ENCODE peak calls at places on chromosomes 2 and 18, in six cellular contexts. K is stimulated activated CD8-positive, alpha-beta memory T cell treated with anti-CD3 and anti-CD28 coated beads, Interleukin-15, amount 100 ng/mL, for 1 hour; N is activated CD4-positive, alpha-beta T cell treated with anti-CD3 and anti-CD28 coated beads for 4 hours; S is sciatic nerve; C is AG20443; M is NCI-H774. Q is an unnamed sample.

GRCh38 chr18:37714621-37715020 is 149.0 kb upstream of the CELF4 start:
- DNase-seq in K (no peak), N (no peak), S (no peak), C (no peak), M (no peak), Q (no peak)

GRCh38 chr2:38598991-38599295 is 3.8 kb downstream of the HNRNPLL start:
- DNase-seq in K (no peak), N (no peak), S (no peak), C (no peak), M (no peak), Q (no peak)

GRCh38 chr2:71963295-71963694 is 184.4 kb downstream of the CYP26B1 start:
- DNase-seq in K (no peak), N (no peak), S (no peak), C (peak), M (no peak), Q (no peak)

GRCh38 chr2:45342-46130 is 769 bp downstream of the FAM110C start:
- DNase-seq in K (no peak), N (no peak), S (no peak), C (peak), M (no peak), Q (no peak)

GRCh38 chr2:169767243-169767888 is 31.3 kb upstream of the SSB start:
- DNase-seq in K (peak), N (peak), S (peak), C (peak), M (peak), Q (peak)

GRCh38 chr2:72031346-72032115 is 116.1 kb downstream of the CYP26B1 start:
- DNase-seq in K (no peak), N (no peak), S (peak), C (no peak), M (no peak), Q (no peak)

GRCh38 chr2:67374949-67375348 is 22.2 kb upstream of the ETAA1 start:
- DNase-seq in K (no peak), N (no peak), S (no peak), C (no peak), M (no peak), Q (no peak)

GRCh38 chr2:239688098-239688497 is 287.3 kb upstream of the HDAC4 start:
- DNase-seq in K (no peak), N (no peak), S (peak), C (no peak), M (no peak), Q (no peak)

GRCh38 chr2:112583497-112584133 is 794 bp upstream of the CHCHD5 start:
- DNase-seq in K (no peak), N (no peak), S (no peak), C (no peak), M (no peak), Q (no peak)

GRCh38 chr18:53534695-53535094 is 689.8 kb downstream of the MBD2 start:
- DNase-seq in K (no peak), N (no peak), S (peak), C (no peak), M (no peak), Q (no peak)

GRCh38 chr2:10717630-10718029 is 3.8 kb upstream of the ATP6V1C2 start:
- DNase-seq in K (no peak), N (no peak), S (no peak), C (peak), M (no peak), Q (peak)

GRCh38 chr2:146305164-146305563 is 1539.7 kb upstream of the ACVR2A start:
- DNase-seq in K (no peak), N (no peak), S (no peak), C (no peak), M (no peak), Q (no peak)

GRCh38 chr2:111095426-111095825 is 25.3 kb upstream of the BCL2L11 start:
- DNase-seq in K (no peak), N (no peak), S (no peak), C (no peak), M (no peak), Q (no peak)

GRCh38 chr18:59787998-59788875 is 91.0 kb upstream of the CCBE1 start:
- DNase-seq in K (no peak), N (no peak), S (no peak), C (peak), M (no peak), Q (peak)

GRCh38 chr2:237723613-237724012 is 75.0 kb upstream of the RBM44 start:
- DNase-seq in K (no peak), N (no peak), S (no peak), C (peak), M (peak), Q (no peak)

GRCh38 chr2:12923907-12924610 is 207.3 kb downstream of the TRIB2 start:
- DNase-seq in K (no peak), N (no peak), S (no peak), C (peak), M (no peak), Q (no peak)

GRCh38 chr18:45527891-45528290 is 87.4 kb upstream of the SLC14A2 start:
- DNase-seq in K (no peak), N (no peak), S (no peak), C (no peak), M (no peak), Q (no peak)

GRCh38 chr2:60365556-60365955 is 187.9 kb downstream of the BCL11A start:
- DNase-seq in K (no peak), N (no peak), S (no peak), C (no peak), M (no peak), Q (peak)